ENCODE peak calls at places on chromosome 17, in seven cellular contexts. M, Q, A, Y, C, I and P are unnamed samples.

GRCh38 chr17:41683441-41684007 is 5.2 kb upstream of the EIF1 start:
- DNase-seq in M (no peak), Q (no peak), A (no peak), Y (no peak), C (no peak), I (no peak), P (no peak)

GRCh38 chr17:18224428-18225120 is 861 bp upstream of the LLGL1 start:
- DNase-seq in M (peak; percentile 97), Q (no peak), A (peak; percentile 96), Y (no peak), C (no peak), I (no peak), P (no peak)

GRCh38 chr17:7856081-7856791 is 1.1 kb downstream of the NAA38 start:
- DNase-seq in M (peak; percentile 57), Q (peak; percentile 71), A (no peak), Y (no peak), C (no peak), I (no peak), P (no peak)

GRCh38 chr17:48470388-48471034 is 40.5 kb upstream of the SKAP1 start:
- DNase-seq in M (no peak), Q (no peak), A (peak; percentile 55), Y (no peak), C (no peak), I (no peak), P (no peak)

GRCh38 chr17:79950711-79951110 is 85.0 kb downstream of the TBC1D16 start:
- DNase-seq in M (peak; percentile 85), Q (no peak), A (peak; percentile 71), Y (no peak), C (no peak), I (peak; percentile 89), P (no peak)

GRCh38 chr17:35344262-35344661 is 29.2 kb downstream of the SLFN11 start:
- DNase-seq in M (no peak), Q (no peak), A (no peak), Y (no peak), C (no peak), I (peak; percentile 24), P (no peak)

GRCh38 chr17:62760059-62760887 is 47.8 kb downstream of the MARCHF10 start:
- DNase-seq in M (no peak), Q (no peak), A (no peak), Y (no peak), C (no peak), I (no peak), P (no peak)

GRCh38 chr17:7404737-7405412 is 978 bp upstream of the TMEM256 start:
- DNase-seq in M (peak; percentile 90), Q (no peak), A (peak; percentile 86), Y (no peak), C (no peak), I (no peak), P (no peak)

GRCh38 chr17:50564916-50565315 is 4.4 kb downstream of the CACNA1G start:
- DNase-seq in M (no peak), Q (no peak), A (no peak), Y (no peak), C (no peak), I (no peak), P (no peak)

GRCh38 chr17:75012320-75013076 is at the start of gene MRPL58:
- DNase-seq in M (peak; percentile 95), Q (peak; percentile 94), A (peak; percentile 97), Y (peak; percentile 72), C (peak; percentile 54), I (peak; percentile 69), P (peak; percentile 41)

GRCh38 chr17:499836-500543 is 147.4 kb upstream of the RPH3AL start:
- DNase-seq in M (no peak), Q (peak; percentile 29), A (peak; percentile 23), Y (no peak), C (no peak), I (peak; percentile 35), P (no peak)

GRCh38 chr17:35011671-35012216 is 31.4 kb downstream of the LIG3 start:
- DNase-seq in M (no peak), Q (no peak), A (no peak), Y (no peak), C (no peak), I (no peak), P (no peak)

GRCh38 chr17:73323622-73324455 is 12.0 kb upstream of the CDC42EP4 start:
- DNase-seq in M (no peak), Q (no peak), A (no peak), Y (no peak), C (no peak), I (no peak), P (no peak)

GRCh38 chr17:69820881-69821473 is 254.0 kb upstream of the KCNJ16 start:
- DNase-seq in M (no peak), Q (no peak), A (no peak), Y (no peak), C (no peak), I (no peak), P (no peak)

GRCh38 chr17:79793924-79794304 is 3.0 kb downstream of the CBX8 start:
- DNase-seq in M (peak; percentile 79), Q (no peak), A (peak; percentile 85), Y (no peak), C (no peak), I (no peak), P (no peak)

GRCh38 chr17:3879591-3880417 is 13.0 kb downstream of the CAMKK1 start:
- DNase-seq in M (peak; percentile 27), Q (no peak), A (no peak), Y (no peak), C (no peak), I (no peak), P (no peak)

GRCh38 chr17:17528696-17529652 is 32.8 kb upstream of the RASD1 start:
- DNase-seq in M (no peak), Q (no peak), A (no peak), Y (no peak), C (no peak), I (no peak), P (no peak)

GRCh38 chr17:65407017-65407416 is 154.4 kb downstream of the AXIN2 start:
- DNase-seq in M (no peak), Q (no peak), A (no peak), Y (no peak), C (no peak), I (no peak), P (no peak)

GRCh38 chr17:74527756-74528155 is 3.5 kb downstream of the CD300LB start:
- DNase-seq in M (no peak), Q (no peak), A (no peak), Y (no peak), C (no peak), I (no peak), P (no peak)

GRCh38 chr17:28142355-28142754 is 99.9 kb downstream of the NLK start:
- DNase-seq in M (peak; percentile 12), Q (no peak), A (no peak), Y (no peak), C (no peak), I (peak; percentile 84), P (no peak)

GRCh38 chr17:63344383-63344782 is 101.7 kb downstream of the CYB561 start:
- DNase-seq in M (no peak), Q (no peak), A (no peak), Y (no peak), C (no peak), I (no peak), P (no peak)

GRCh38 chr17:18225562-18226283 is at the start of gene LLGL1:
- DNase-seq in M (no peak), Q (no peak), A (no peak), Y (no peak), C (no peak), I (no peak), P (no peak)

GRCh38 chr17:29784661-29785060 is 145.4 kb downstream of the SSH2 start:
- DNase-seq in M (no peak), Q (no peak), A (no peak), Y (no peak), C (no peak), I (no peak), P (no peak)

GRCh38 chr17:65434251-65434650 is 127.2 kb downstream of the AXIN2 start:
- DNase-seq in M (no peak), Q (no peak), A (no peak), Y (no peak), C (peak; percentile 13), I (no peak), P (no peak)

GRCh38 chr17:2275722-2276121 is 27.9 kb downstream of the SMG6 start:
- DNase-seq in M (no peak), Q (no peak), A (no peak), Y (no peak), C (no peak), I (no peak), P (no peak)

GRCh38 chr17:72187544-72187943 is 66.7 kb downstream of the SOX9 start:
- DNase-seq in M (peak; percentile 45), Q (no peak), A (no peak), Y (no peak), C (no peak), I (no peak), P (no peak)

GRCh38 chr17:49508061-49508865 is 13.2 kb downstream of the NGFR start:
- DNase-seq in M (peak; percentile 72), Q (no peak), A (peak; percentile 83), Y (no peak), C (no peak), I (no peak), P (no peak)

GRCh38 chr17:31674717-31675349 is 184.2 kb downstream of the COPRS start:
- DNase-seq in M (no peak), Q (no peak), A (no peak), Y (no peak), C (no peak), I (no peak), P (no peak)

GRCh38 chr17:82551779-82552457 is 32.4 kb downstream of the FOXK2 start:
- DNase-seq in M (peak; percentile 39), Q (peak; percentile 88), A (peak; percentile 53), Y (peak; percentile 57), C (peak; percentile 39), I (no peak), P (no peak)